ENCODE peak calls at places on chromosome 5, in nine cellular contexts. One of them, this sample, is unnamed.
A peak's percentile ranks its signal among the peaks of the same experiment; 100 is the strongest.

GRCh38 chr5:151469386-151469785 is 22.0 kb downstream of the SLC36A1 start:
- DNase-seq in kidney tubule cell: no peak
- DNase-seq in activated CD8-positive, alpha-beta memory T cell treated with anti-CD3 and anti-CD28 coated beads for 24 hours: no peak
- DNase-seq in A673: no peak
- DNase-seq in aorta: no peak
- DNase-seq in globus pallidus: no peak
- DNase-seq in CD8-positive, alpha-beta T cell: no peak
- DNase-seq in AG09309: no peak
- DNase-seq in NCI-H2029: no peak
- DNase-seq in this sample: no peak

GRCh38 chr5:117135851-117136250 is 561.2 kb upstream of the SEMA6A start:
- DNase-seq in CD8-positive, alpha-beta T cell: no peak
- DNase-seq in NCI-H2029: no peak
- DNase-seq in A673: no peak
- DNase-seq in activated CD8-positive, alpha-beta memory T cell treated with anti-CD3 and anti-CD28 coated beads for 24 hours: no peak
- DNase-seq in AG09309: no peak
- DNase-seq in globus pallidus: no peak
- DNase-seq in kidney tubule cell: no peak
- DNase-seq in aorta: no peak
- DNase-seq in this sample: no peak

GRCh38 chr5:65262590-65263189 is 219.0 kb downstream of the ADAMTS6 start:
- DNase-seq in globus pallidus: no peak
- DNase-seq in A673: peak; percentile 66
- DNase-seq in aorta: no peak
- DNase-seq in AG09309: peak; percentile 86
- DNase-seq in CD8-positive, alpha-beta T cell: no peak
- DNase-seq in activated CD8-positive, alpha-beta memory T cell treated with anti-CD3 and anti-CD28 coated beads for 24 hours: no peak
- DNase-seq in NCI-H2029: no peak
- DNase-seq in kidney tubule cell: peak; percentile 32
- DNase-seq in this sample: no peak

GRCh38 chr5:27491047-27491446 is 452.7 kb upstream of the CDH9 start:
- DNase-seq in activated CD8-positive, alpha-beta memory T cell treated with anti-CD3 and anti-CD28 coated beads for 24 hours: no peak
- DNase-seq in kidney tubule cell: no peak
- DNase-seq in NCI-H2029: no peak
- DNase-seq in CD8-positive, alpha-beta T cell: no peak
- DNase-seq in aorta: no peak
- DNase-seq in A673: no peak
- DNase-seq in AG09309: no peak
- DNase-seq in globus pallidus: no peak
- DNase-seq in this sample: no peak

GRCh38 chr5:96094904-96095303 is 133.3 kb upstream of the ELL2 start:
- DNase-seq in activated CD8-positive, alpha-beta memory T cell treated with anti-CD3 and anti-CD28 coated beads for 24 hours: no peak
- DNase-seq in AG09309: no peak
- DNase-seq in kidney tubule cell: no peak
- DNase-seq in globus pallidus: no peak
- DNase-seq in CD8-positive, alpha-beta T cell: no peak
- DNase-seq in A673: no peak
- DNase-seq in NCI-H2029: no peak
- DNase-seq in aorta: no peak
- DNase-seq in this sample: no peak

GRCh38 chr5:127011151-127011550 is 19.2 kb downstream of the MARCHF3 start:
- DNase-seq in CD8-positive, alpha-beta T cell: no peak
- DNase-seq in A673: no peak
- DNase-seq in AG09309: peak; percentile 62
- DNase-seq in NCI-H2029: no peak
- DNase-seq in kidney tubule cell: peak; percentile 89
- DNase-seq in aorta: no peak
- DNase-seq in activated CD8-positive, alpha-beta memory T cell treated with anti-CD3 and anti-CD28 coated beads for 24 hours: no peak
- DNase-seq in globus pallidus: no peak
- DNase-seq in this sample: peak; percentile 29

GRCh38 chr5:116410345-116410890 is 164.2 kb downstream of the SEMA6A start:
- DNase-seq in kidney tubule cell: no peak
- DNase-seq in CD8-positive, alpha-beta T cell: no peak
- DNase-seq in A673: no peak
- DNase-seq in NCI-H2029: no peak
- DNase-seq in AG09309: no peak
- DNase-seq in aorta: no peak
- DNase-seq in globus pallidus: no peak
- DNase-seq in activated CD8-positive, alpha-beta memory T cell treated with anti-CD3 and anti-CD28 coated beads for 24 hours: no peak
- DNase-seq in this sample: no peak

GRCh38 chr5:93607367-93608258 is 24.6 kb downstream of the NR2F1 start:
- DNase-seq in activated CD8-positive, alpha-beta memory T cell treated with anti-CD3 and anti-CD28 coated beads for 24 hours: no peak
- DNase-seq in NCI-H2029: peak; percentile 1
- DNase-seq in A673: peak; percentile 65
- DNase-seq in aorta: no peak
- DNase-seq in AG09309: peak; percentile 78
- DNase-seq in CD8-positive, alpha-beta T cell: no peak
- DNase-seq in kidney tubule cell: peak; percentile 61
- DNase-seq in globus pallidus: no peak
- DNase-seq in this sample: no peak

GRCh38 chr5:138824516-138824915 is 50.6 kb downstream of the LRRTM2 start:
- DNase-seq in activated CD8-positive, alpha-beta memory T cell treated with anti-CD3 and anti-CD28 coated beads for 24 hours: no peak
- DNase-seq in NCI-H2029: no peak
- DNase-seq in A673: no peak
- DNase-seq in globus pallidus: no peak
- DNase-seq in AG09309: no peak
- DNase-seq in aorta: no peak
- DNase-seq in kidney tubule cell: no peak
- DNase-seq in CD8-positive, alpha-beta T cell: no peak
- DNase-seq in this sample: no peak

GRCh38 chr5:32283539-32284377 is 29.0 kb downstream of the MTMR12 start:
- DNase-seq in AG09309: no peak
- DNase-seq in NCI-H2029: no peak
- DNase-seq in aorta: no peak
- DNase-seq in A673: no peak
- DNase-seq in kidney tubule cell: peak; percentile 94
- DNase-seq in activated CD8-positive, alpha-beta memory T cell treated with anti-CD3 and anti-CD28 coated beads for 24 hours: no peak
- DNase-seq in CD8-positive, alpha-beta T cell: no peak
- DNase-seq in globus pallidus: no peak
- DNase-seq in this sample: peak; percentile 80

GRCh38 chr5:162512935-162513575 is 445.5 kb downstream of the GABRG2 start:
- DNase-seq in globus pallidus: no peak
- DNase-seq in kidney tubule cell: peak; percentile 47
- DNase-seq in A673: no peak
- DNase-seq in AG09309: no peak
- DNase-seq in aorta: no peak
- DNase-seq in NCI-H2029: no peak
- DNase-seq in CD8-positive, alpha-beta T cell: no peak
- DNase-seq in activated CD8-positive, alpha-beta memory T cell treated with anti-CD3 and anti-CD28 coated beads for 24 hours: no peak
- DNase-seq in this sample: peak; percentile 19

GRCh38 chr5:27876071-27876470 is 837.7 kb upstream of the CDH9 start:
- DNase-seq in AG09309: no peak
- DNase-seq in kidney tubule cell: no peak
- DNase-seq in activated CD8-positive, alpha-beta memory T cell treated with anti-CD3 and anti-CD28 coated beads for 24 hours: no peak
- DNase-seq in CD8-positive, alpha-beta T cell: no peak
- DNase-seq in aorta: no peak
- DNase-seq in globus pallidus: no peak
- DNase-seq in NCI-H2029: no peak
- DNase-seq in A673: no peak
- DNase-seq in this sample: no peak

GRCh38 chr5:172777381-172778222 is 6.6 kb upstream of the DUSP1 start:
- DNase-seq in A673: peak; percentile 60
- DNase-seq in aorta: peak; percentile 93
- DNase-seq in activated CD8-positive, alpha-beta memory T cell treated with anti-CD3 and anti-CD28 coated beads for 24 hours: peak; percentile 87
- DNase-seq in CD8-positive, alpha-beta T cell: peak; percentile 69
- DNase-seq in NCI-H2029: peak; percentile 33
- DNase-seq in AG09309: no peak
- DNase-seq in globus pallidus: no peak
- DNase-seq in kidney tubule cell: peak; percentile 84
- DNase-seq in this sample: no peak

GRCh38 chr5:38809388-38810359 is 36.1 kb upstream of the OSMR start:
- DNase-seq in aorta: peak; percentile 88
- DNase-seq in AG09309: peak; percentile 58
- DNase-seq in activated CD8-positive, alpha-beta memory T cell treated with anti-CD3 and anti-CD28 coated beads for 24 hours: peak; percentile 67
- DNase-seq in globus pallidus: peak; percentile 84
- DNase-seq in CD8-positive, alpha-beta T cell: no peak
- DNase-seq in kidney tubule cell: peak; percentile 85
- DNase-seq in NCI-H2029: peak; percentile 70
- DNase-seq in A673: peak; percentile 94
- DNase-seq in this sample: peak; percentile 52

GRCh38 chr5:149959406-149960236 is 937 bp upstream of the SLC26A2 start:
- DNase-seq in AG09309: peak; percentile 34
- DNase-seq in globus pallidus: peak; percentile 35
- DNase-seq in NCI-H2029: no peak
- DNase-seq in CD8-positive, alpha-beta T cell: no peak
- DNase-seq in A673: peak; percentile 90
- DNase-seq in activated CD8-positive, alpha-beta memory T cell treated with anti-CD3 and anti-CD28 coated beads for 24 hours: peak; percentile 78
- DNase-seq in kidney tubule cell: peak; percentile 83
- DNase-seq in aorta: no peak
- DNase-seq in this sample: no peak

This sample was measured in epithelial cell of proximal tubule.